ENCODE peak calls at places on chromosomes 4 and X, in six cellular contexts. J, V, T, E, G and Z are unnamed samples.

GRCh38 chr4:40183615-40184411 is 13.0 kb upstream of the RHOH start:
- DNase-seq in V (peak), G (no peak), E (no peak), T (no peak), J (peak), Z (no peak)

GRCh38 chrX:8783100-8784098 is 17.8 kb downstream of the FAM9A start:
- DNase-seq in T (peak), V (peak), E (peak), J (no peak), G (no peak), Z (no peak)

GRCh38 chr4:67475155-67475554 is 70.1 kb downstream of the CENPC start:
- DNase-seq in J (no peak), E (no peak), V (no peak), G (no peak), T (no peak), Z (no peak)

GRCh38 chrX:100512471-100512870 is 72.3 kb upstream of the TNMD start:
- DNase-seq in V (peak), J (peak), T (peak), E (no peak), G (no peak), Z (no peak)

GRCh38 chr4:126916626-126917140 is 716.1 kb upstream of the INTU start:
- DNase-seq in T (no peak), E (no peak), J (peak), V (peak), G (no peak), Z (no peak)

GRCh38 chr4:8414377-8414776 is 26.1 kb downstream of the ACOX3 start:
- DNase-seq in J (peak), V (no peak), T (no peak), G (no peak), E (no peak), Z (no peak)

GRCh38 chr4:55736605-55737183 is 82.9 kb upstream of the EXOC1L start:
- DNase-seq in G (no peak), V (peak), E (no peak), J (no peak), T (no peak), Z (no peak)

GRCh38 chr4:54363037-54363436 is 133.9 kb downstream of the PDGFRA start:
- DNase-seq in T (no peak), G (no peak), V (no peak), E (no peak), J (no peak), Z (no peak)

GRCh38 chr4:113869743-113870375 is 108.3 kb upstream of the CAMK2D start:
- DNase-seq in E (no peak), J (peak), V (peak), G (no peak), T (no peak), Z (no peak)

GRCh38 chrX:67604979-67605703 is 61.3 kb downstream of the AR start:
- DNase-seq in G (no peak), J (peak), V (peak), T (no peak), E (no peak), Z (no peak)

GRCh38 chrX:132452911-132453550 is 35.8 kb downstream of the MBNL3 start:
- DNase-seq in V (no peak), J (no peak), G (no peak), E (no peak), T (no peak), Z (no peak)

GRCh38 chr4:108247511-108248088 is 78.9 kb upstream of the LEF1 start:
- DNase-seq in V (no peak), G (no peak), T (no peak), E (peak), J (peak), Z (no peak)

DNA sequence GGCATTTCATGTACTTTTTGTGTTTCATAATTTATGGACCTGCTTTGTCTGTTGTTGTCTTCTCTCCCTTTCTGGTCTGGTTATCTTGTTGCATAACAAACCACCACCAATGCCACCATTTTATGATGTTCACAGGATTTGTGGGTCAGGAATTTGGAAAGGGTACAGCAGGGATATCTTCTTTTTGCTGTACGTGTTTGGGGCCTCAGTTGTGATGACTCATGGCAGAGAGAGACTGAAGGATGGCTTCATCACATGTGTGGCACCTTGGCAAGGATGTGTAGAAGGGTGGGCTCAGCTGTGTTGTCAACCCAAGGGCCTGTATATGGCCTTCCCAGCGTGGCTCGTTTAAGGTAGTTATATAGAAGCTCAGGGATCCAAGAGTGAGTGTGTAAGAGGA is 35.2 kb downstream of the KDM6A start:
- DNase-seq in J (no peak), V (peak), E (no peak), G (no peak), T (no peak), Z (no peak)
- H3K27ac ChIP-seq in J (no peak), V (no peak), E (no peak), G (no peak), T (peak), Z (no peak)

DNA sequence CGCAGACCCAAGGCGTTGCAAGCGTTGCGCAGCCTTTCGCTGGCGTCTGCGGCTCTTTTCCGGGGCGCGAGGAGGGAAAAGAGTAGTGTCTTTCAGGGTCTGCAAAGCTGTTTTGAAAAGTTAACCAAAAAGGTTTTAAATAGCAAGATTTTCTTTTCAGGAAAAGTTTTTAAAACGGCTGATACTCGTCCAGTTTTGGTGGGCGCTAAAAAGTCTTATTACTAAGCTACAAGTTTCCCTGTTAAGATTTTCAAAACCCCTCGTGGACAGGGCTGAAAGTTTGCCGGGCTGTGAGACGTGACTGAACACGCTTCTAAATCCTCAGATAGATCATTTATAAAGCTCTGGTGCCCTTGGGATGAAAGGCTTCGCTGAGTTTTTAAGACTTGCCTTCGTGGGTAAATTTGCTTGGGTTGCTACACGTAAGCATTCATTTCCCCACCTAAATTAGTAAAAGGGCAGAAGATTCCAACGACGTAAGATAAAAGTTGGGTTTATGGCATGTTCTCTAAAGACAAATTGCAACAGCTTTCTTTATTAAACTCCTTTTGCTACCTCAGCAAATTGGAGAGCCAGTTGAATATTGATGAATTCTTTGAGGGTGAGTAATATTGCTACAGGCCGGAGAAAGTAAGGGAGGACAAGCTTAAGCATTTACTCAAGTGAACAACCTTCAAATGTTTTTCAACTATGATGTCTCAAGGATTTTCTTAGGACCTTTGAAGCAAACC is 91.6 kb downstream of the HPRT1 start:
- DNase-seq in G (no peak), T (no peak), E (no peak), J (no peak), V (peak), Z (no peak)
- H3K27ac ChIP-seq in G (no peak), T (peak), E (no peak), J (no peak), V (peak), Z (no peak)

GRCh38 chrX:154372612-154373022 is 1.8 kb downstream of the FLNA start:
- DNase-seq in T (peak), E (no peak), G (no peak), J (no peak), V (peak), Z (no peak)

GRCh38 chrX:154376768-154377167 is 2.3 kb upstream of the EMD start:
- DNase-seq in V (no peak), G (no peak), J (no peak), T (no peak), E (no peak), Z (no peak)

GRCh38 chrX:154374361-154375155 is at the start of gene FLNA:
- DNase-seq in T (no peak), G (no peak), J (no peak), E (peak), V (peak), Z (no peak)

GRCh38 chrX:154373340-154374306 is 811 bp downstream of the FLNA start:
- DNase-seq in E (no peak), V (peak), T (peak), J (peak), G (peak), Z (peak)

DNA sequence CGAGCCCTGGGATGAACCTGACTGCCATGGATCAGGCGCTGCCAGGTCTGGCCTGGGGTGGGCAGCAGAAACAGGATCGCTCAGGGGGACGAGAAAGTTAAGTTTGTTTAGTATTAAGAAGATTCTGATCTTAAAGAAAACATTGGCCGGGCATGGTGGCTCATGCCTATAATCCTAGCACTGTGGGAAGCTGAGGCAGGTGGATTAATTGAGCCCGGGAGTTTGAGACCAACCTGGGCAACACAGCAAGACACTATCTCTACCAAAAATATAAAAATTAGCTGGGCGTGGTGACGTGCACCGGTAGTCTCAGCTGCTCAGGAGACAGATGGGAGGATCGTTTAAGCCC is 696 bp upstream of the FLNA start:
- DNase-seq in J (no peak), T (no peak), E (no peak), G (no peak), V (no peak), Z (no peak)
- H3K27ac ChIP-seq in J (no peak), T (peak), E (no peak), G (peak), V (peak), Z (peak)

GRCh38 chrX:128020701-128021100 is 31.5 kb downstream of the ACTRT1 start:
- DNase-seq in J (peak), G (no peak), V (no peak), T (peak), E (no peak), Z (no peak)
- H3K27ac ChIP-seq in J (no peak), G (no peak), V (no peak), T (no peak), E (no peak), Z (no peak)

DNA sequence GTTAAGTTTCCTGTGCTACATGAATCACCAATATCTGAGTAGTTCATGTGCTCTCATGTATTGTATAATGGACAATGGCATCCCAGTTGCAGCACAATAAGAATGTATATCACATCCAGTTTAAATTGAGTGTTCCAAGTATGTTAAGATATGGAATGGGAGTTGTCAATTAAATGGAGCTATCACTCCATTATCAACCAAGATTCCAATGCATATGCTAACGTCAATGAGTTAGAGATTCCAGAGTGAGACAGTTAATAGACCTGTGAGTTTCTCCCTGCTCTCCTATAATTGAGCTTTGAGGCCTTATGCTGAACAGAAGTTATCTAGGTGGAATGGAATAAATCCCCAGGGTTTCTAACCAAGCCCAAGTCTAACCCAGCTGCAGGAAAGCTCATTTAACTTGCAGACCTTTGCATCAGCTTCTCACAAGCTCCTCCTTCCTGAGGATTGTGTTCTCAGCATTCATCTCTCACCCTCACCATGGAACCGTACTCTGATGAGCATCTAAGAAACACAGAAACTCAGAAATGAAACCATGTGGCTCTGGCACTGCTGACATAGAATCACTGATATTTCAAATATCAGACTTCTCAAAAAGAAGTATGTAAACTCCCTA is 84.8 kb downstream of the TIGD2 start:
- DNase-seq in V (peak), T (no peak), E (no peak), J (no peak), G (no peak), Z (no peak)
- H3K27ac ChIP-seq in V (no peak), T (peak), E (no peak), J (no peak), G (no peak), Z (no peak)

GRCh38 chr4:3386486-3386885 is 55.3 kb upstream of the HGFAC start:
- DNase-seq in T (no peak), E (no peak), J (peak), V (no peak), G (no peak), Z (no peak)
- H3K27ac ChIP-seq in T (no peak), E (peak), J (peak), V (no peak), G (peak), Z (peak)